ENCODE peak calls at places on chromosomes 5 and 9, in four cellular contexts. One of them, this sample, is unnamed.
A peak's percentile ranks its signal among the peaks of the same experiment; 100 is the strongest.

GRCh38 chr9:127004946-127005769 is 90.6 kb downstream of the RALGPS1 start:
- DNase-seq in ovary: no peak
- DNase-seq in transverse colon: no peak
- DNase-seq in heart left ventricle: no peak
- DNase-seq in this sample: no peak

GRCh38 chr9:91100878-91101450 is 260.8 kb downstream of the AUH start:
- DNase-seq in ovary: peak; percentile 47
- DNase-seq in transverse colon: peak; percentile 21
- DNase-seq in heart left ventricle: peak; percentile 68
- DNase-seq in this sample: peak; percentile 94

GRCh38 chr9:125477089-125477544 is 215.5 kb downstream of the GAPVD1 start:
- DNase-seq in ovary: no peak
- DNase-seq in transverse colon: no peak
- DNase-seq in heart left ventricle: no peak
- DNase-seq in this sample: no peak

GRCh38 chr9:93589688-93590087 is 13.3 kb downstream of the PHF2 start:
- DNase-seq in ovary: peak; percentile 15
- DNase-seq in transverse colon: no peak
- DNase-seq in heart left ventricle: no peak
- DNase-seq in this sample: no peak

GRCh38 chr9:92385474-92385873 is 18.9 kb downstream of the OGN start:
- DNase-seq in ovary: no peak
- DNase-seq in transverse colon: no peak
- DNase-seq in heart left ventricle: no peak
- DNase-seq in this sample: no peak

GRCh38 chr5:175254155-175254554 is 189.8 kb downstream of the DRD1 start:
- DNase-seq in ovary: no peak
- DNase-seq in transverse colon: no peak
- DNase-seq in heart left ventricle: no peak
- DNase-seq in this sample: no peak

GRCh38 chr9:69324549-69325401 is at the start of gene ENTREP1:
- DNase-seq in ovary: peak; percentile 61
- DNase-seq in transverse colon: peak; percentile 75
- DNase-seq in heart left ventricle: peak; percentile 86
- DNase-seq in this sample: peak; percentile 90

GRCh38 chr9:123678878-123679329 is 251.0 kb downstream of the DENND1A start:
- DNase-seq in ovary: no peak
- DNase-seq in transverse colon: no peak
- DNase-seq in heart left ventricle: no peak
- DNase-seq in this sample: no peak

GRCh38 chr5:6812800-6813731 is 99.8 kb downstream of the TENT4A start:
- DNase-seq in ovary: peak; percentile 83
- DNase-seq in transverse colon: peak; percentile 78
- DNase-seq in heart left ventricle: no peak
- DNase-seq in this sample: peak; percentile 61

GRCh38 chr9:106920701-106921283 is 57.8 kb downstream of the ZNF462 start:
- DNase-seq in ovary: no peak
- DNase-seq in transverse colon: peak; percentile 65
- DNase-seq in heart left ventricle: peak; percentile 68
- DNase-seq in this sample: no peak

GRCh38 chr5:162068931-162069330 is 1.4 kb downstream of the GABRG2 start:
- DNase-seq in ovary: no peak
- DNase-seq in transverse colon: no peak
- DNase-seq in heart left ventricle: no peak
- DNase-seq in this sample: no peak

GRCh38 chr9:11893331-11893730 is 799.9 kb upstream of the TYRP1 start:
- DNase-seq in ovary: no peak
- DNase-seq in transverse colon: no peak
- DNase-seq in heart left ventricle: no peak
- DNase-seq in this sample: no peak

GRCh38 chr9:94270009-94270408 is 10.9 kb downstream of the ZNF169 start:
- DNase-seq in ovary: no peak
- DNase-seq in transverse colon: no peak
- DNase-seq in heart left ventricle: no peak
- DNase-seq in this sample: no peak

GRCh38 chr5:68396722-68397121 is 181.2 kb downstream of the PIK3R1 start:
- DNase-seq in ovary: no peak
- DNase-seq in transverse colon: peak; percentile 67
- DNase-seq in heart left ventricle: no peak
- DNase-seq in this sample: no peak

GRCh38 chr5:96706433-96707111 is 44.4 kb downstream of the CAST start:
- DNase-seq in ovary: no peak
- DNase-seq in transverse colon: no peak
- DNase-seq in heart left ventricle: no peak
- DNase-seq in this sample: no peak

GRCh38 chr5:147509710-147510651 is at the start of gene DPYSL3:
- DNase-seq in ovary: peak; percentile 84
- DNase-seq in transverse colon: peak; percentile 54
- DNase-seq in heart left ventricle: peak; percentile 82
- DNase-seq in this sample: peak; percentile 51

GRCh38 chr5:81754621-81755020 is 3.7 kb upstream of the SSBP2 start:
- DNase-seq in ovary: no peak
- DNase-seq in transverse colon: no peak
- DNase-seq in heart left ventricle: no peak
- DNase-seq in this sample: no peak

GRCh38 chr9:89426389-89426961 is 71.4 kb downstream of the SEMA4D start:
- DNase-seq in ovary: no peak
- DNase-seq in transverse colon: peak; percentile 62
- DNase-seq in heart left ventricle: no peak
- DNase-seq in this sample: no peak

GRCh38 chr9:120904999-120905793 is 21.4 kb downstream of the TRAF1 start:
- DNase-seq in ovary: peak; percentile 15
- DNase-seq in transverse colon: no peak
- DNase-seq in heart left ventricle: no peak
- DNase-seq in this sample: no peak

GRCh38 chr9:115730845-115731244 is 422.7 kb upstream of the PAPPA start:
- DNase-seq in ovary: no peak
- DNase-seq in transverse colon: no peak
- DNase-seq in heart left ventricle: no peak
- DNase-seq in this sample: no peak

GRCh38 chr5:71529682-71530081 is 57.5 kb upstream of the MCCC2 start:
- DNase-seq in ovary: no peak
- DNase-seq in transverse colon: no peak
- DNase-seq in heart left ventricle: no peak
- DNase-seq in this sample: no peak

GRCh38 chr5:78273436-78273835 is 21.1 kb downstream of the AP3B1 start:
- DNase-seq in ovary: no peak
- DNase-seq in transverse colon: no peak
- DNase-seq in heart left ventricle: no peak
- DNase-seq in this sample: no peak

GRCh38 chr9:76676857-76677256 is 87.4 kb upstream of the PCA3 start:
- DNase-seq in ovary: no peak
- DNase-seq in transverse colon: no peak
- DNase-seq in heart left ventricle: no peak
- DNase-seq in this sample: no peak

GRCh38 chr5:113546711-113547159 is 33.2 kb downstream of the YTHDC2 start:
- DNase-seq in ovary: no peak
- DNase-seq in transverse colon: no peak
- DNase-seq in heart left ventricle: no peak
- DNase-seq in this sample: no peak

GRCh38 chr5:19002111-19002510 is 985.9 kb downstream of the CDH18 start:
- DNase-seq in ovary: no peak
- DNase-seq in transverse colon: no peak
- DNase-seq in heart left ventricle: no peak
- DNase-seq in this sample: no peak

GRCh38 chr5:172623313-172623980 is 17.6 kb upstream of the NEURL1B start:
- DNase-seq in ovary: no peak
- DNase-seq in transverse colon: no peak
- DNase-seq in heart left ventricle: no peak
- DNase-seq in this sample: no peak

GRCh38 chr5:111983459-111983858 is 226.5 kb upstream of the NREP start:
- DNase-seq in ovary: no peak
- DNase-seq in transverse colon: no peak
- DNase-seq in heart left ventricle: no peak
- DNase-seq in this sample: no peak

GRCh38 chr9:123324767-123325183 is 31.2 kb upstream of the CRB2 start:
- DNase-seq in ovary: no peak
- DNase-seq in transverse colon: no peak
- DNase-seq in heart left ventricle: no peak
- DNase-seq in this sample: no peak

GRCh38 chr5:10704949-10705621 is 55.9 kb downstream of the DAP start:
- DNase-seq in ovary: no peak
- DNase-seq in transverse colon: no peak
- DNase-seq in heart left ventricle: no peak
- DNase-seq in this sample: no peak

GRCh38 chr5:148970228-148970627 is 92.6 kb downstream of the SH3TC2 start:
- DNase-seq in ovary: no peak
- DNase-seq in transverse colon: peak; percentile 62
- DNase-seq in heart left ventricle: no peak
- DNase-seq in this sample: peak; percentile 73

GRCh38 chr5:180343846-180344327 is 9.2 kb downstream of the GFPT2 start:
- DNase-seq in ovary: peak; percentile 65
- DNase-seq in transverse colon: no peak
- DNase-seq in heart left ventricle: peak; percentile 28
- DNase-seq in this sample: no peak

GRCh38 chr9:9924369-9924768 is 688.4 kb downstream of the PTPRD start:
- DNase-seq in ovary: no peak
- DNase-seq in transverse colon: no peak
- DNase-seq in heart left ventricle: no peak
- DNase-seq in this sample: no peak
- H3K4me3 ChIP-seq in ovary: no peak overlapping the region
- H3K4me3 ChIP-seq in transverse colon: no peak overlapping the region
- H3K4me3 ChIP-seq in heart left ventricle: no peak overlapping the region
- H3K4me3 ChIP-seq in this sample: no peak overlapping the region

GRCh38 chr5:141681295-141681694 is 735 bp downstream of the ARAP3 start:
- DNase-seq in ovary: no peak
- DNase-seq in transverse colon: no peak
- DNase-seq in heart left ventricle: no peak
- DNase-seq in this sample: no peak
- TF ChIP-seq POLR2A in ovary: no peak
- TF ChIP-seq POLR2A in transverse colon: no peak
- TF ChIP-seq POLR2A in heart left ventricle: no peak
- TF ChIP-seq POLR2A in this sample: no peak

DNA sequence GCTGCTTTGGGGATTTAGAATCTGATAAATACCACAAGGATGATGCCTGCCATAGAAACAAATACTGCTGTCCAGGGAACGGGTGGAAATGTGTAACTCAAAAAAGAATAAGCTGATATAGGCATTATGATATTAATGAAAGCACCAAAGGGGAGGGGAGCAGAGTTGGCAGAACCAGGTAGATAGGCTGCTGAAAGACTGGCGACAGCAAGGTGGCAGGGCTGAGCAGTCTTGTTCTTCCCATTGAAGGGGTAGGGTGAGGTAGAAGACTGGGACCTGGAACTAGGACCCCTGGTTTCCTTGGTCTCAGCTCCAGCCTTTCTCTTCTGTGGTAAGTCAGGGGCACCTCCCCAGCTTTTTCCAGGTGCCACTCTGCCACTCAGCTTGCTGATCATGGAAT is 31.4 kb upstream of the TMOD1 start:
- DNase-seq in ovary: no peak
- DNase-seq in transverse colon: no peak
- DNase-seq in heart left ventricle: no peak
- DNase-seq in this sample: no peak
- TF ChIP-seq CTCF in ovary: no peak
- TF ChIP-seq CTCF in transverse colon: peak; percentile 10
- TF ChIP-seq CTCF in heart left ventricle: no peak
- TF ChIP-seq CTCF in this sample: no peak

GRCh38 chr5:43601454-43602260 is 1.3 kb upstream of the NNT start:
- DNase-seq in ovary: no peak
- DNase-seq in transverse colon: no peak
- DNase-seq in heart left ventricle: no peak
- DNase-seq in this sample: no peak
- H3K4me3 ChIP-seq in ovary: peak overlapping the region; percentile 82
- H3K4me3 ChIP-seq in transverse colon: peak overlapping the region; percentile 78
- H3K4me3 ChIP-seq in heart left ventricle: no peak overlapping the region
- H3K4me3 ChIP-seq in this sample: no peak overlapping the region

GRCh38 chr5:150626853-150627276 is 13.6 kb upstream of the SYNPO start:
- DNase-seq in ovary: peak; percentile 50
- DNase-seq in transverse colon: peak; percentile 41
- DNase-seq in heart left ventricle: peak; percentile 85
- DNase-seq in this sample: no peak

GRCh38 chr5:150624334-150625163 is 15.9 kb upstream of the SYNPO start:
- DNase-seq in ovary: peak; percentile 48
- DNase-seq in transverse colon: peak; percentile 59
- DNase-seq in heart left ventricle: peak; percentile 73
- DNase-seq in this sample: no peak

GRCh38 chr5:150625831-150626746 is 14.4 kb upstream of the SYNPO start:
- DNase-seq in ovary: no peak
- DNase-seq in transverse colon: no peak
- DNase-seq in heart left ventricle: peak; percentile 33
- DNase-seq in this sample: no peak

GRCh38 chr5:150623878-150624216 is 16.6 kb upstream of the SYNPO start:
- DNase-seq in ovary: peak; percentile 23
- DNase-seq in transverse colon: no peak
- DNase-seq in heart left ventricle: no peak
- DNase-seq in this sample: no peak

DNA sequence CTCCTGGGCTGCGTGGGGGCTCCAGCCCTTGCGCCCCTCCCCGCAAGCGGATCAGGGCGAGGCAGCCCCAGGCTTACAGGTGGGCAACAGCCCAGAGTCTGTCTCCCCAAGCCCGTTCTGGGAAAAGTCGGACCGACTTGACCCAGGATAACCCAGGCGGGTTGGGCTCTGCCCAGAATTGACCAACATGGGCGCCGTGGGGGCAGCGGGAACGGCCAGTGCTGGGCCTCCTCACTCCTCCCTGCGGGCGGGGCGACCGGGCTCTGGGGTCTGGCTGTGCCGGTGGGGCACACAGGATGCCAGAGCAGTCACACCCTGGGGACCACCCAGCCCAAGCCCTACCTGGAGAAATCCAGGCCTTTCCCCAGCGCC is 15.3 kb upstream of the SYNPO start:
- DNase-seq in ovary: peak; percentile 71
- DNase-seq in transverse colon: no peak
- DNase-seq in heart left ventricle: peak; percentile 77
- DNase-seq in this sample: no peak
- TF ChIP-seq POLR2A in ovary: no peak
- TF ChIP-seq POLR2A in transverse colon: no peak
- TF ChIP-seq POLR2A in heart left ventricle: no peak
- TF ChIP-seq POLR2A in this sample: no peak

GRCh38 chr5:54624671-54625583 is 107.4 kb downstream of the SNX18 start:
- DNase-seq in ovary: no peak
- DNase-seq in transverse colon: no peak
- DNase-seq in heart left ventricle: no peak
- DNase-seq in this sample: no peak

GRCh38 chr5:54632131-54632551 is 114.6 kb downstream of the SNX18 start:
- DNase-seq in ovary: peak; percentile 28
- DNase-seq in transverse colon: no peak
- DNase-seq in heart left ventricle: no peak
- DNase-seq in this sample: no peak

GRCh38 chr5:54630738-54631369 is 113.3 kb downstream of the SNX18 start:
- DNase-seq in ovary: no peak
- DNase-seq in transverse colon: no peak
- DNase-seq in heart left ventricle: no peak
- DNase-seq in this sample: no peak

GRCh38 chr5:54626407-54626806 is 108.8 kb downstream of the SNX18 start:
- DNase-seq in ovary: no peak
- DNase-seq in transverse colon: no peak
- DNase-seq in heart left ventricle: no peak
- DNase-seq in this sample: no peak

GRCh38 chr5:54628049-54628448 is 110.5 kb downstream of the SNX18 start:
- DNase-seq in ovary: no peak
- DNase-seq in transverse colon: no peak
- DNase-seq in heart left ventricle: no peak
- DNase-seq in this sample: no peak
- TF ChIP-seq CTCF in ovary: no peak
- TF ChIP-seq CTCF in transverse colon: no peak
- TF ChIP-seq CTCF in heart left ventricle: no peak
- TF ChIP-seq CTCF in this sample: no peak

This sample was measured in lower leg skin.